ENCODE peak calls at places on chromosomes 13 and 19, in eight cellular contexts. S is ovary, Z is K562, A is SJSA1, N is tibial nerve, G is right atrium auricular region, B is IMR-90, I is heart left ventricle. J is an unnamed sample. For H3K9me3 and H3K4me1, the result is how much of the 10 kb centered on the place peaks cover.

GRCh38 chr19:17942582-17943283 is 9.9 kb downstream of the CCDC124 start:
- DNase-seq in B (no peak), Z (peak), N (no peak), S (peak), G (no peak), A (no peak), I (no peak), J (no peak)

GRCh38 chr19:3725640-3726310 is 17.6 kb downstream of the TJP3 start:
- DNase-seq in G (no peak), S (no peak), B (no peak), A (no peak), Z (peak), N (no peak), I (no peak), J (no peak)

GRCh38 chr13:26179344-26179743 is 42.8 kb downstream of the RNF6 start:
- DNase-seq in A (no peak), G (no peak), S (no peak), Z (no peak), B (no peak), N (no peak), I (no peak), J (no peak)

GRCh38 chr13:26759907-26760834 is at the start of gene GPR12:
- DNase-seq in I (no peak), Z (no peak), B (no peak), G (no peak), A (no peak), N (no peak), S (no peak), J (no peak)

GRCh38 chr13:109790951-109791605 is 4.7 kb upstream of the IRS2 start:
- DNase-seq in I (no peak), Z (no peak), S (no peak), N (no peak), B (peak), A (peak), G (no peak), J (peak)

GRCh38 chr19:15297416-15298224 is 34.7 kb downstream of the BRD4 start:
- DNase-seq in A (no peak), G (no peak), Z (no peak), B (peak), I (no peak), N (no peak), S (no peak), J (no peak)

GRCh38 chr19:3387645-3388589 is 21.5 kb downstream of the NFIC start:
- DNase-seq in S (peak), Z (no peak), A (no peak), I (peak), B (peak), G (peak), N (peak), J (no peak)

GRCh38 chr19:36973844-36974195 is 57.7 kb downstream of the ZNF568 start:
- DNase-seq in Z (no peak), N (no peak), S (no peak), A (no peak), I (no peak), B (no peak), G (no peak), J (no peak)

GRCh38 chr19:39843919-39844793 is 2.0 kb downstream of the FBL start:
- DNase-seq in A (peak), S (no peak), N (no peak), B (peak), Z (no peak), G (no peak), I (no peak), J (peak)

GRCh38 chr13:106738279-106738678 is 170.3 kb upstream of the ARGLU1 start:
- DNase-seq in A (no peak), G (no peak), S (no peak), B (no peak), N (no peak), Z (no peak), I (no peak), J (no peak)

GRCh38 chr19:23440207-23440606 is 44.9 kb upstream of the ZNF91 start:
- DNase-seq in N (no peak), B (no peak), S (no peak), G (no peak), Z (peak), I (no peak), A (no peak), J (no peak)
- H3K9me3 ChIP-seq in N (under half), B (under half), S (under half), G (under half), Z (under half), I (under half), A (under half), J (under half)

GRCh38 chr13:98886587-98886986 is 91.3 kb downstream of the DOCK9 start:
- DNase-seq in Z (no peak), G (no peak), N (no peak), B (no peak), S (no peak), I (no peak), A (no peak), J (no peak)

GRCh38 chr13:98888890-98889279 is 89.0 kb downstream of the DOCK9 start:
- DNase-seq in Z (no peak), G (no peak), I (no peak), A (no peak), N (no peak), S (no peak), B (no peak), J (no peak)

GRCh38 chr13:98889419-98890079 is 88.3 kb downstream of the DOCK9 start:
- DNase-seq in G (no peak), B (no peak), A (no peak), I (no peak), N (no peak), Z (no peak), S (no peak), J (no peak)

GRCh38 chr13:98888222-98888889 is 89.5 kb downstream of the DOCK9 start:
- DNase-seq in I (no peak), A (no peak), B (no peak), N (no peak), G (no peak), Z (no peak), S (no peak), J (no peak)

DNA sequence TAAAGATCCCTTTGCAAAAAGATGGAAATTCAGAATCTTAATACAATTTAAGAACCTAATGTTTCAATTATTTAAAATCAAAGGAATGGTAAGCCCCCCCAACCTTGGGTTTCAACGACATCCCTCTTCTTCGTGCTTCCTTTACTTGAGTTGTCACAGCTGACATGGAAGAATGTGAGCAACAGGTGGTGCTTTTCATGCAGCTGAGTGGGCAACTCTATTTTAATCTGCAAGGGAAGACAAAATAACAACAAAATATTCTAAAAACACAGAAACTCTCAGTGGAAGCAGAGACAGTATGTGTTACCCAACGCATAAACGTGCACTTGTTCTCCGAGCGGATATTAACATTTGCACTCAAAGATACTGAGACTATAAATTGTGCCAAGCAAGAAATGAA is 92.3 kb downstream of the DOCK9 start:
- DNase-seq in N (no peak), Z (no peak), B (no peak), A (no peak), S (no peak), G (no peak), I (no peak), J (no peak)
- H3K4me3 ChIP-seq in N (no peak), Z (no peak), B (no peak), A (no peak), S (no peak), G (no peak), I (no peak), J (no peak)

DNA sequence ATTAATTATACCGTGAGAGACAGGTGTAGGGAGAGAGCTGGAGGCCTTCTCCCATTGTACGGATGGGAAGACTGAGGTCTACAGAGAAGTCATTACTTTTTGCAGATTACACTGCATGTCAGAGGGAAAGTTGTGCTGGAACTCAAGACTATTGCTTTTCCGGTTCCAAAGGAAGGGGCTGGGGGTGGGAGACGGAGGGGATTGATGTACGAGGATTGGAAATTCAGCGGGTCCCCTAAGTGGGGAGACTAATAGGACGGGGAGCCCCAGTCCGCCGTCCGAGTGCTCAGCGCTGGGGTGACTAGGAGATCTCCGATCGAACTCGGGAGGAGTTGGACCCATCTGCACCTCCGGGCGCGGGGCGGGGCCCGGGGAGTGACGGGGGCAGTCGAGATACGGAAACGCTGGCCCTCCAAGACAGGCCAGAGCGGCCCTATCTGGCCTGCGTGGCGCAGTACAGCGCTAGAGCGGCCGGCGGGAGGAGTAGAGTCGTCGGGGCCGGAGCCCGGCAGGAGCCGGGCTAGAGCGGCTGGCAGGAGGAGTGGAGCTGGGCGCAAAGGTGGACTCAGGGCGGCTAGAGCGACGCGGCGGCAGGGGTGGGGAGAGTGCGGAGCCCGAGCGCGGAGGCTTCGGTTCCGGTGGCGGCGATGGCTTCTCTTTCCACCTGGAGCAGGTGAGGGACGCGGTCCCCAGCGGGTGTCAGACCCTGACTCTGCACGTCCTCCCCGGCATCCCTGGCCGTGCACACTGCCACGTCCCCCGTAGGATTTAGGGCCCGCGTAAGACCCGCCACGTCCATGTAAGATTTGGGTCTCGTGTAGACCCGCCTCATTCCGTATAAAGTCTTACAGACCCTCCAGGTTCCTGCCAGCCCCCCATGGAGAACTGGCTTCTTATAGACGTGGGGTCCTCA is 1.1 kb downstream of the ARHGEF1 start:
- DNase-seq in A (peak), Z (peak), B (peak), S (peak), N (peak), G (peak), I (peak), J (peak)
- H3K4me1 ChIP-seq in A (under half), Z (half or more), B (under half), S (under half), N (under half), G (under half), I (under half), J (under half)

GRCh38 chr13:80386592-80386991 is 45.7 kb upstream of the SPRY2 start:
- DNase-seq in B (no peak), I (no peak), G (no peak), A (no peak), S (no peak), Z (no peak), N (no peak), J (no peak)
- H3K9me3 ChIP-seq in B (under half), I (under half), G (under half), A (under half), S (under half), Z (under half), N (under half), J (under half)

DNA sequence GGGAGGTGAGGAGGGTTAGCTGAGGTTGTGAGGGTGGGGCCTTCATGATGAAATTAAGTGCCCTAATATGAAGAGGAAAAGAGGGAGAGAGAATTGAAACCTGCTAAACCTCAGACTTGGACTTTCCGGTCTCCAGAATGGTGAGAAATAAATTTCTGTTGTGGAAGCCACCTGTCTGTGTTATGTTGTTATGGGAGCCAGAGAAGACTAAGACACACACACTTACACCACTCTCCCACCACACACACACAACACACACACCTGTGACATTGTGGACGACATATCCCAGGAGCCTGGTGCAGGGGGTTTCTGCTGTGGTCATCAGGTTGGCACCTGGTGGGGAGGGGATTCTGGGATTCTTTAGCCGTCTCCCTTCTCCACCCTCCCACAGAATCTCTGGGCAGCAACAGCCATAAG is 14.0 kb downstream of the KLK4 start:
- DNase-seq in Z (no peak), A (no peak), G (no peak), B (no peak), N (no peak), I (no peak), S (no peak), J (no peak)
- H3K4me3 ChIP-seq in Z (no peak), A (no peak), G (no peak), B (no peak), N (no peak), I (no peak), S (no peak), J (no peak)

GRCh38 chr13:99496322-99497142 is 4.7 kb upstream of the TM9SF2 start:
- DNase-seq in B (peak), I (peak), G (peak), S (peak), Z (peak), N (no peak), A (peak), J (peak)
- H3K4me1 ChIP-seq in B (under half), I (under half), G (under half), S (under half), Z (under half), N (under half), A (under half), J (under half)